ENCODE peak calls at places on chromosomes 6 and 20, in six cellular contexts. P, X, G, D, K and M are unnamed samples.

GRCh38 chr6:3209114-3210023 is 18.1 kb downstream of the TUBB2B start:
- DNase-seq in P (peak; percentile 99), X (peak; percentile 65), G (peak; percentile 68), D (peak; percentile 42), K (peak; percentile 95), M (no peak)

GRCh38 chr20:17808357-17808756 is 108.6 kb downstream of the BANF2 start:
- DNase-seq in P (peak; percentile 74), X (peak; percentile 50), G (peak; percentile 27), D (no peak), K (no peak), M (no peak)

GRCh38 chr6:163543311-163543710 is 128.8 kb downstream of the QKI start:
- DNase-seq in P (no peak), X (no peak), G (no peak), D (no peak), K (peak; percentile 54), M (no peak)

GRCh38 chr6:13146429-13146828 is 181.9 kb downstream of the TBC1D7 start:
- DNase-seq in P (no peak), X (no peak), G (no peak), D (no peak), K (no peak), M (no peak)

GRCh38 chr6:41404221-41404866 is 68.9 kb downstream of the NCR2 start:
- DNase-seq in P (no peak), X (no peak), G (no peak), D (no peak), K (no peak), M (no peak)

GRCh38 chr20:23479043-23479442 is 11.9 kb upstream of the CST8 start:
- DNase-seq in P (no peak), X (no peak), G (no peak), D (no peak), K (no peak), M (no peak)

GRCh38 chr6:162369091-162369490 is 358.5 kb downstream of the PRKN start:
- DNase-seq in P (no peak), X (no peak), G (no peak), D (no peak), K (no peak), M (no peak)

GRCh38 chr6:26536571-26537159 is 1.5 kb upstream of the HMGN4 start:
- DNase-seq in P (peak; percentile 72), X (no peak), G (peak; percentile 30), D (peak; percentile 86), K (peak; percentile 69), M (peak; percentile 41)

GRCh38 chr20:49432562-49432961 is 49.9 kb downstream of the KCNB1 start:
- DNase-seq in P (no peak), X (no peak), G (no peak), D (no peak), K (no peak), M (no peak)

GRCh38 chr20:48697845-48698491 is 129.8 kb downstream of the PREX1 start:
- DNase-seq in P (peak; percentile 81), X (peak; percentile 72), G (peak; percentile 97), D (no peak), K (no peak), M (no peak)

GRCh38 chr20:41005361-41005729 is 23.3 kb upstream of the TOP1 start:
- DNase-seq in P (peak; percentile 94), X (peak; percentile 82), G (no peak), D (no peak), K (no peak), M (no peak)

GRCh38 chr20:47360489-47361267 is 4.2 kb upstream of the ZMYND8 start:
- DNase-seq in P (peak; percentile 80), X (peak; percentile 87), G (peak; percentile 93), D (no peak), K (peak; percentile 87), M (no peak)

GRCh38 chr6:45109551-45109950 is 218.6 kb upstream of the RUNX2 start:
- DNase-seq in P (no peak), X (no peak), G (no peak), D (no peak), K (no peak), M (no peak)

GRCh38 chr6:113406051-113406695 is 451.0 kb upstream of the MARCKS start:
- DNase-seq in P (peak; percentile 26), X (no peak), G (no peak), D (no peak), K (no peak), M (no peak)

GRCh38 chr6:135231469-135231844 is 50.3 kb downstream of the MYB start:
- DNase-seq in P (peak; percentile 57), X (no peak), G (no peak), D (no peak), K (no peak), M (no peak)

GRCh38 chr6:122833229-122833556 is 44.1 kb downstream of the SMPDL3A start:
- DNase-seq in P (no peak), X (no peak), G (no peak), D (no peak), K (peak; percentile 57), M (no peak)

GRCh38 chr6:1581120-1581991 is 28.4 kb upstream of the FOXC1 start:
- DNase-seq in P (no peak), X (no peak), G (no peak), D (no peak), K (no peak), M (no peak)

GRCh38 chr6:36933102-36933501 is 21.4 kb upstream of the PI16 start:
- DNase-seq in P (peak; percentile 60), X (no peak), G (no peak), D (no peak), K (no peak), M (no peak)

GRCh38 chr6:116633685-116634084 is 17.4 kb downstream of the RSPH4A start:
- DNase-seq in P (peak; percentile 13), X (no peak), G (no peak), D (peak; percentile 36), K (peak; percentile 66), M (no peak)

GRCh38 chr20:23889775-23890187 is 10.2 kb upstream of the CST5 start:
- DNase-seq in P (peak; percentile 62), X (peak; percentile 29), G (peak; percentile 76), D (peak; percentile 37), K (peak; percentile 93), M (peak; percentile 55)

DNA sequence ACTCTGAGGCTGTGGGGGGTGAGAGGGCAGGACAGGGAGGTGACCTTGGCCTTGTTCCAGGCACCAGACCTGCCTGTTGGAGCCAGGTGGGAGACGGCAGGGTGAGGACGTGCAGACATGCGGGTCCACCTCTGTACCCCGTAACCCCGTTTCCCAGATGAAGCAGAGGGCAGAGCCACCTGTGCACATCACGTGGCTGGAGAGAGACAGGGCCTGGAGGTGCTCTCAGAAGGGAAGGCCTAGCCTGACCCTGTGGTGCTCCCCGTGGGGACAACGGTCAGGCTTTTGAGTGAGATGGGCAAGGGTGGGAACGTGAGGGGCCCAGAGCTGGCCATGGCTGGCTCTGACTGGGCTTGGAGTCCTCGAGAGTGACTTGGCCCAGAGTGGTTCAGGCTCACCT is 6.6 kb downstream of the NTSR1 start:
- DNase-seq in P (no peak), X (no peak), G (no peak), D (no peak), K (no peak), M (no peak)
- H3K4me3 ChIP-seq in P (no peak overlapping the region), X (no peak overlapping the region), G (no peak overlapping the region), D (no peak overlapping the region), K (no peak overlapping the region), M (no peak overlapping the region)

GRCh38 chr6:138689849-138690248 is 83.7 kb upstream of the CCDC28A start:
- DNase-seq in P (peak; percentile 10), X (no peak), G (no peak), D (no peak), K (no peak), M (no peak)

GRCh38 chr6:138690975-138691594 is 82.5 kb upstream of the CCDC28A start:
- DNase-seq in P (no peak), X (no peak), G (no peak), D (no peak), K (no peak), M (no peak)

GRCh38 chr6:138691595-138692057 is 81.9 kb upstream of the CCDC28A start:
- DNase-seq in P (peak; percentile 79), X (no peak), G (peak; percentile 32), D (no peak), K (no peak), M (no peak)

GRCh38 chr6:138692978-138693909 is 80.3 kb upstream of the CCDC28A start:
- DNase-seq in P (peak; percentile 62), X (peak; percentile 56), G (peak; percentile 79), D (peak; percentile 30), K (peak; percentile 91), M (peak; percentile 29)

DNA sequence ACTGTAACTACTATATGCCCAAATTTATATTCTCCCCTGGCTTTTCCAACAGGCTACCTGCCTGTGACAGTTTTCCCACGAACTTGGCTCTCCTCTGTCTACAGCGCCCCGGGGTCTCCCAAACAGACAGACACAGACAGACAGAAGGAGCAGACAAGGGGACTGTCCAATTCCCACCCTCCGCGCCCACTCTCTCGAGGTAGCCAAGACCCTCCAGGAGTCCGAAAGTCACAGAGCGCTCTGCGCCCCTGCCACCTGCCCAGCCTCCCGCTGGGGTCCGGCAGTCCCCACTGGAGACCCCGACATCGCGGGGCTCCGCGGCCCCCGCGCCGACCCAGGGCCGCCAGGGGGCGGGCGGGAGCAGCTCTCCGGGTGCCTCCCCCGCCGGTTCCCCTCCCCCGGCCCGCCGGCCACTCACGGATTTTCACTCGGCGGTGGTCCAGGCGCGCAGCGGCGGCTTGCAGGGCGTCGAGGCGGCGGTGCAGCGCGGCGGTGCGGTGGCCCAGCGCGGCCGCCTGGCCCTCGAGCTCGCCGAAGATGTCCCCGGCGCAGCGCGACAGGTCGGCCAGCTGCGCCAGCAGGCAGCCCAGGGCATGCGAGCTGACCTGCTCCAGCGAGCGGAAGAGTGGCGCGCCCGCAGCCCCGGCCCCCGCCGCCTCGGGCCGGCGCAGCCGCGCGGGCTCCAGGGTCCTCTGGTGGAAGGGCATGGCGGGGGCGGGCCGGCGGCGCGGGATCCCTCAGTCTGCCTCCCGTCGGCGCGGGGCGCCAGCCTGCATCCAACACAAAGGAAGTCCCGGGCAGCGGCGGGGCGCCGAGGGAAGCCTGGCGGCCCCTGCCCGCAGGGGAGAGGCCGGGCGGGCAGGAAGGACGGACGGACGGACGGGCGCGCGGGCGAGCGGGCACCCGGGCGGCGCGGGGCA is 81.3 kb upstream of the CCDC28A start:
- DNase-seq in P (peak; percentile 79), X (peak; percentile 77), G (peak; percentile 82), D (peak; percentile 53), K (peak; percentile 87), M (peak; percentile 36)
- H3K27ac ChIP-seq in P (peak overlapping the region; percentile 46), X (peak overlapping the region; percentile 2), G (peak overlapping the region; percentile 8), D (no peak overlapping the region), K (peak overlapping the region; percentile 72), M (no peak overlapping the region)

GRCh38 chr6:85676086-85676729 is 33.5 kb upstream of the SYNCRIP start:
- DNase-seq in P (peak; percentile 57), X (no peak), G (no peak), D (peak; percentile 18), K (no peak), M (no peak)

GRCh38 chr6:85673198-85674139 is 30.8 kb upstream of the SYNCRIP start:
- DNase-seq in P (no peak), X (no peak), G (no peak), D (peak; percentile 14), K (no peak), M (no peak)

GRCh38 chr6:85674604-85675003 is 31.9 kb upstream of the SYNCRIP start:
- DNase-seq in P (no peak), X (no peak), G (no peak), D (peak; percentile 21), K (no peak), M (no peak)

GRCh38 chr6:85677243-85677956 is 34.7 kb upstream of the SYNCRIP start:
- DNase-seq in P (peak; percentile 47), X (no peak), G (no peak), D (peak; percentile 55), K (no peak), M (no peak)

GRCh38 chr6:85675030-85675819 is 32.5 kb upstream of the SYNCRIP start:
- DNase-seq in P (peak; percentile 67), X (peak; percentile 34), G (no peak), D (peak; percentile 16), K (peak; percentile 58), M (no peak)
- H3K4me1 ChIP-seq in P (peaks cover 30% of the 10 kb centered on the region), X (peaks cover 33% of the 10 kb centered on the region), G (peaks cover 6% of the 10 kb centered on the region), D (peaks cover 29% of the 10 kb centered on the region), K (no peaks in the 10 kb centered on the region), M (peaks cover 66% of the 10 kb centered on the region)

GRCh38 chr6:129605962-129606361 is 104.0 kb downstream of the ARHGAP18 start:
- DNase-seq in P (no peak), X (no peak), G (no peak), D (no peak), K (no peak), M (no peak)
- H3K4me3 ChIP-seq in P (no peak overlapping the region), X (no peak overlapping the region), G (no peak overlapping the region), D (no peak overlapping the region), K (no peak overlapping the region), M (no peak overlapping the region)